ENCODE peak calls at places on chromosome 9, in six cellular contexts. F is choroid plexus epithelial cell, Y is GM23338, Z is GM13977, I is tibial artery, U is tibial nerve. Q is an unnamed sample.

GRCh38 chr9:27865031-27865438 is 291.8 kb upstream of the C9orf72 start:
- DNase-seq in F (peak), Y (no peak), Z (no peak), I (no peak), U (no peak), Q (no peak)

GRCh38 chr9:37430841-37431597 is 8.5 kb downstream of the GRHPR start:
- DNase-seq in F (peak), Y (peak), Z (no peak), I (no peak), U (no peak), Q (no peak)

GRCh38 chr9:96080364-96080763 is 204.9 kb downstream of the ERCC6L2 start:
- DNase-seq in F (no peak), Y (no peak), Z (no peak), I (no peak), U (no peak), Q (no peak)

GRCh38 chr9:3027260-3027659 is 183.4 kb upstream of the PUM3 start:
- DNase-seq in F (no peak), Y (no peak), Z (no peak), I (no peak), U (no peak), Q (no peak)

GRCh38 chr9:106773750-106774149 is 89.2 kb upstream of the ZNF462 start:
- DNase-seq in F (no peak), Y (no peak), Z (no peak), I (no peak), U (no peak), Q (no peak)

GRCh38 chr9:19127881-19128719 is 808 bp upstream of the PLIN2 start:
- DNase-seq in F (peak), Y (peak), Z (peak), I (no peak), U (peak), Q (peak)

GRCh38 chr9:70484232-70485130 is 70.0 kb upstream of the KLF9 start:
- DNase-seq in F (peak), Y (peak), Z (peak), I (no peak), U (no peak), Q (peak)

GRCh38 chr9:36245906-36246305 is 12.3 kb downstream of the GNE start:
- DNase-seq in F (no peak), Y (no peak), Z (no peak), I (no peak), U (no peak), Q (no peak)

GRCh38 chr9:70420267-70421019 is 6.0 kb upstream of the KLF9 start:
- DNase-seq in F (peak), Y (peak), Z (peak), I (peak), U (peak), Q (peak)

GRCh38 chr9:137679695-137680305 is 61.0 kb downstream of the EHMT1 start:
- DNase-seq in F (no peak), Y (no peak), Z (no peak), I (no peak), U (no peak), Q (no peak)

GRCh38 chr9:77512876-77513275 is 135.2 kb downstream of the GNA14 start:
- DNase-seq in F (peak), Y (no peak), Z (no peak), I (no peak), U (no peak), Q (no peak)

GRCh38 chr9:134048582-134048968 is 19.3 kb downstream of the BRD3 start:
- DNase-seq in F (no peak), Y (no peak), Z (no peak), I (no peak), U (no peak), Q (no peak)

GRCh38 chr9:86573886-86574285 is 219.7 kb upstream of the TUT7 start:
- DNase-seq in F (no peak), Y (no peak), Z (no peak), I (no peak), U (no peak), Q (no peak)

GRCh38 chr9:36318212-36318802 is 60.1 kb upstream of the GNE start:
- DNase-seq in F (no peak), Y (no peak), Z (no peak), I (no peak), U (no peak), Q (no peak)

GRCh38 chr9:5976668-5977397 is 38.6 kb downstream of the RANBP6 start:
- DNase-seq in F (peak), Y (no peak), Z (peak), I (no peak), U (no peak), Q (no peak)

GRCh38 chr9:99478469-99479027 is 256.5 kb downstream of the SEC61B start:
- DNase-seq in F (no peak), Y (no peak), Z (no peak), I (no peak), U (no peak), Q (no peak)

GRCh38 chr9:14372437-14373318 is 58.7 kb upstream of the NFIB start:
- DNase-seq in F (peak), Y (peak), Z (no peak), I (no peak), U (no peak), Q (peak)

GRCh38 chr9:86695904-86696424 is 251.3 kb downstream of the GAS1 start:
- DNase-seq in F (no peak), Y (no peak), Z (no peak), I (no peak), U (no peak), Q (no peak)

GRCh38 chr9:127450170-127450830 is 906 bp downstream of the RPL12 start:
- DNase-seq in F (peak), Y (no peak), Z (no peak), I (no peak), U (no peak), Q (peak)

GRCh38 chr9:72524820-72525539 is 3.6 kb downstream of the TMC1 start:
- DNase-seq in F (peak), Y (peak), Z (peak), I (no peak), U (no peak), Q (peak)

GRCh38 chr9:10252174-10252573 is 360.6 kb downstream of the PTPRD start:
- DNase-seq in F (peak), Y (no peak), Z (no peak), I (no peak), U (no peak), Q (peak)

GRCh38 chr9:111645806-111646205 is 14.7 kb downstream of the DNAJC25 start:
- DNase-seq in F (peak), Y (no peak), Z (no peak), I (no peak), U (no peak), Q (no peak)

GRCh38 chr9:124442360-124442759 is 7.9 kb upstream of the ADGRD2 start:
- DNase-seq in F (no peak), Y (no peak), Z (no peak), I (no peak), U (no peak), Q (no peak)

GRCh38 chr9:137317021-137317978 is 15.2 kb upstream of the NRARP start:
- DNase-seq in F (no peak), Y (no peak), Z (peak), I (no peak), U (no peak), Q (no peak)

GRCh38 chr9:34651286-34651685 is 699 bp upstream of the IL11RA start:
- DNase-seq in F (peak), Y (no peak), Z (no peak), I (no peak), U (no peak), Q (peak)

GRCh38 chr9:530681-531080 is 310.8 kb upstream of the DMRT1 start:
- DNase-seq in F (no peak), Y (no peak), Z (no peak), I (peak), U (no peak), Q (peak)

GRCh38 chr9:34612788-34613390 is 992 bp upstream of the RPP25L start:
- DNase-seq in F (peak), Y (peak), Z (peak), I (peak), U (no peak), Q (peak)

GRCh38 chr9:110744753-110745522 is 76.3 kb downstream of the MUSK start:
- DNase-seq in F (peak), Y (no peak), Z (no peak), I (peak), U (peak), Q (peak)

GRCh38 chr9:16825364-16825763 is 45.1 kb downstream of the BNC2 start:
- DNase-seq in F (peak), Y (no peak), Z (no peak), I (no peak), U (no peak), Q (peak)

GRCh38 chr9:133978226-133979123 is 13.6 kb downstream of the VAV2 start:
- DNase-seq in F (no peak), Y (no peak), Z (no peak), I (no peak), U (no peak), Q (no peak)

GRCh38 chr9:109477269-109478203 is 20.6 kb downstream of the PTPN3 start:
- DNase-seq in F (no peak), Y (no peak), Z (no peak), I (no peak), U (no peak), Q (no peak)

GRCh38 chr9:137294684-137295312 is 7.3 kb downstream of the NRARP start:
- DNase-seq in F (peak), Y (peak), Z (peak), I (no peak), U (no peak), Q (peak)

GRCh38 chr9:91492237-91492636 is 68.6 kb upstream of the NFIL3 start:
- DNase-seq in F (no peak), Y (no peak), Z (no peak), I (no peak), U (no peak), Q (no peak)

GRCh38 chr9:106228861-106229260 is 534.5 kb downstream of the TMEM38B start:
- DNase-seq in F (no peak), Y (no peak), Z (no peak), I (no peak), U (no peak), Q (no peak)

GRCh38 chr9:126635661-126636439 is 22.1 kb downstream of the LMX1B start:
- DNase-seq in F (no peak), Y (peak), Z (no peak), I (no peak), U (no peak), Q (no peak)

GRCh38 chr9:70983723-70984280 is 137.6 kb downstream of the TRPM3 start:
- DNase-seq in F (peak), Y (no peak), Z (no peak), I (no peak), U (no peak), Q (peak)

GRCh38 chr9:137313326-137313920 is 11.4 kb upstream of the NRARP start:
- DNase-seq in F (no peak), Y (no peak), Z (no peak), I (no peak), U (no peak), Q (no peak)

GRCh38 chr9:93659837-93660177 is 83.4 kb downstream of the PHF2 start:
- DNase-seq in F (no peak), Y (no peak), Z (no peak), I (no peak), U (no peak), Q (no peak)
- TF ChIP-seq CTCF in F (no peak), Y (no peak), Z (no peak), I (no peak), U (no peak), Q (no peak)

GRCh38 chr9:114082017-114082735 is 4.1 kb upstream of the AMBP start:
- DNase-seq in F (peak), Y (peak), Z (peak), I (peak), U (peak), Q (peak)
- TF ChIP-seq CTCF in F (peak), Y (peak), Z (peak), I (peak), U (peak), Q (peak)

GRCh38 chr9:90219548-90220118 is 423.0 kb downstream of the DIRAS2 start:
- DNase-seq in F (no peak), Y (peak), Z (peak), I (no peak), U (no peak), Q (no peak)
- TF ChIP-seq CTCF in F (peak), Y (peak), Z (peak), I (peak), U (peak), Q (peak)

GRCh38 chr9:98211260-98211659 is 18.8 kb upstream of the CORO2A start:
- DNase-seq in F (no peak), Y (no peak), Z (no peak), I (no peak), U (no peak), Q (no peak)

GRCh38 chr9:98209530-98209929 is 17.1 kb upstream of the CORO2A start:
- DNase-seq in F (no peak), Y (no peak), Z (no peak), I (no peak), U (no peak), Q (no peak)

GRCh38 chr9:98207606-98208005 is 15.2 kb upstream of the CORO2A start:
- DNase-seq in F (peak), Y (no peak), Z (no peak), I (no peak), U (no peak), Q (no peak)

GRCh38 chr9:98208635-98209034 is 16.2 kb upstream of the CORO2A start:
- DNase-seq in F (no peak), Y (no peak), Z (no peak), I (no peak), U (no peak), Q (no peak)

GRCh38 chr9:98210435-98210834 is 18.0 kb upstream of the CORO2A start:
- DNase-seq in F (no peak), Y (no peak), Z (no peak), I (no peak), U (no peak), Q (no peak)
- TF ChIP-seq CTCF in F (no peak), Y (no peak), Z (no peak), I (no peak), U (no peak), Q (no peak)

GRCh38 chr9:92620870-92621269 is 49.1 kb downstream of the IPPK start:
- DNase-seq in F (no peak), Y (no peak), Z (no peak), I (no peak), U (no peak), Q (no peak)

GRCh38 chr9:92618633-92619225 is 51.2 kb downstream of the IPPK start:
- DNase-seq in F (peak), Y (no peak), Z (no peak), I (no peak), U (no peak), Q (no peak)

GRCh38 chr9:92617951-92618510 is 51.9 kb downstream of the IPPK start:
- DNase-seq in F (no peak), Y (no peak), Z (no peak), I (no peak), U (no peak), Q (no peak)

GRCh38 chr9:92617195-92617813 is 52.6 kb downstream of the IPPK start:
- DNase-seq in F (no peak), Y (no peak), Z (no peak), I (no peak), U (no peak), Q (no peak)

DNA sequence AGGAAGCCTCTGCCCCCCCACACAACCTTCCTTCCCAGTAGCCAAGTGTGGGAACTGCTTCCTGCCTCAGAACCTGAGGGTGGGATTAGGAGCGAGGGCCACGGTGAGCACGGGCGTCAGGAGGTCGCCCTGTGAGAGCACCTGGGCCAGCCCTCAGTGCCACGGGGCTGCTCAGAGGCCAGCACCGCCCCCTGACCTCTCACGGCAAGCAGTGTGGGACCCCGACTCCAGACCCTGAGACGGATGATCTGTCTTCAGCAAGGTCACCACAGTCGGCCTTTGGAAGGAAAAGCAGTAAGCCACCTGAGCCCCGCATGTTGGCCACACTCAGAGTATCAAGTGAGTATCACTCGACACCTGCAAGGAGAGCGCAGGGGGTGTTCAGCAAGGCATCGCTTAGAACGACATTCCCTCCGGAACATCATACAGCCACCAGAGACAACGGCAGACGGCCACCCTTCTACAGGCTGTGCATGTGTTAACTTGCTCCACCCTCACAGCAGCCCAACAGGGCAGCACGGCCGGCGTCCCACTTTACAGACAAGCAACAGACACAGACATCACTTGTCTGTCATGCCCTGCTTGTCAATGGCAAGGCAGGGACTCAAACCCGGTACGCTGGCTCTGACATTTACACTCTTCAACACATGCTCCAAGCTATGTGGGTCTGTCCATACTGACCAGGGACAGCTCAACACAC is 50.2 kb downstream of the IPPK start:
- DNase-seq in F (no peak), Y (no peak), Z (no peak), I (no peak), U (no peak), Q (no peak)
- TF ChIP-seq CTCF in F (no peak), Y (no peak), Z (no peak), I (no peak), U (no peak), Q (no peak)

DNA sequence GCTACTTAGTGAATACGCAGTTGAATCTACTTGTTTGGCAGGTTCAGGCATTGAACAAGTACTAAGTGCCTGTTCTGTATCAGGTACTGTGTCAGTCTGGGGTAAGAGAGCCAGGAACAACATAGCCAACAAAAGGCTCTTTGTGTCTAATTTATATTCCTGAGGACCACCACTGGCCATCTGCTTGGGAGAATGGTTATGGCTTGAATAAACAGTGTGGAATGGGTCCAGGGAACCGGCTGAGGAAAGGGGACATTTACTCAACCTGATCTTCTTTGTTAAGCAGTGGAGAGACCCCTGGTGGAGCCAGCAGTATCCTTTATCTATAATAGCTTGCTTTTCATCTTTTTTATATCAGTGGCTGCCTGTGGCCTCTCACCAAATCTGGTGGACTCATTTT is 38.6 kb downstream of the EXOSC2 start:
- DNase-seq in F (peak), Y (peak), Z (no peak), I (no peak), U (no peak), Q (no peak)
- TF ChIP-seq CTCF in F (peak), Y (peak), Z (no peak), I (no peak), U (no peak), Q (peak)

GRCh38 chr9:130862747-130863146 is 27.7 kb downstream of the ABL1 start:
- DNase-seq in F (no peak), Y (no peak), Z (no peak), I (no peak), U (no peak), Q (no peak)

GRCh38 chr9:130861372-130862180 is 26.5 kb downstream of the ABL1 start:
- DNase-seq in F (no peak), Y (no peak), Z (no peak), I (no peak), U (no peak), Q (no peak)

GRCh38 chr9:130862217-130862616 is 27.2 kb downstream of the ABL1 start:
- DNase-seq in F (no peak), Y (no peak), Z (no peak), I (no peak), U (no peak), Q (no peak)

GRCh38 chr9:130858734-130859705 is 24.0 kb downstream of the ABL1 start:
- DNase-seq in F (peak), Y (no peak), Z (no peak), I (no peak), U (no peak), Q (no peak)

DNA sequence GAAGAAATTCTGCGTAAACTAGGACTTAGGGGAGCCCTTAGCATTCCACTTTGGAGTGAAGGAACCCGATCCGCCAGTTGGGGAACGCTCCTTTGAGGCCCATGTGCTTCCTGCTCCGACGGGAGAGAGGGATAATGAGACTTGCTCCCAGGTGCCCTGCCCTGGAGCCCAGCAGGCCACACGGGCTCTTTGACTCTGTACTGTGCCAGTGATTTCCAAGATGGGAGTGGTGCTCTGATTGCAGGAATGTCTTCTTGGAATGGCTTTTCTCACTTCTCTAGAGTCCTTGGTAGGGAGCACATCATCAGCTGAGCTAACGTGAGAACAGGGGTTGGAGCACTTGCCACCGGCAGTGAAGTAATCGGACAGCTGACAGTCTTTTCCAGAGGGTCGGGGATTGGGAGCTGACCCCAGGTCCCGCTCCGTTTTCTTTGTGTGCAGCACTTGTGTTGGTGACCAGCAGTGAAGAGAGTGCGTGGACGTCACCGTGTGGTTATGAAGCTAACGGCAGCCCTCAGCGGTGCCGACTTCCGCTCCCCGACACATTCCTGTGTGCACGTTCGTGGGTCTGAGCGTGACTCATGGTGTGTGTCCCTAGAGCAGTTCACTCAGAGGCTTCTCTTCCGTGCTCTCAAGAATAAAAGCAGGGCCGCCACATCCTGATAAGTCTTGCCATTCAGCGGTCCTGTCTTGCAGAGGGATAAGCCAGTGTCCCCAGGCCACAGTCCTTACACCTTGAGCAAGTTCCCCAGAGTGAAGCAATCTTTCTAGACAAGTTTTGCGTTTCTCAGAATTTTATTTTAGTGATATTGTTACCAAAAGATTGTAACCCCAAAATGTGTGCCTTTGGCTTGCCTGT is 25.6 kb downstream of the ABL1 start:
- DNase-seq in F (peak), Y (peak), Z (no peak), I (peak), U (peak), Q (peak)
- TF ChIP-seq CTCF in F (peak), Y (no peak), Z (no peak), I (peak), U (peak), Q (peak)